ENCODE peak calls at places on chromosomes 13 and 19, in five cellular contexts. Q, X, R, I and F are unnamed samples.

GRCh38 chr13:37270206-37271001 is 164.9 kb upstream of the CSNK1A1L start:
- DNase-seq in Q (no peak), X (no peak), R (peak; percentile 74), I (no peak), F (no peak)

GRCh38 chr13:114143806-114144605 is 11.6 kb upstream of the RASA3 start:
- DNase-seq in Q (peak; percentile 60), X (peak; percentile 49), R (no peak), I (no peak), F (no peak)

GRCh38 chr13:30752201-30752797 is 17.0 kb downstream of the ALOX5AP start:
- DNase-seq in Q (no peak), X (peak; percentile 60), R (peak; percentile 28), I (peak; percentile 39), F (peak; percentile 52)

GRCh38 chr13:44075113-44075512 is 195.4 kb downstream of the LACC1 start:
- DNase-seq in Q (no peak), X (no peak), R (no peak), I (no peak), F (no peak)

GRCh38 chr13:80533175-80533574 is 192.2 kb upstream of the SPRY2 start:
- DNase-seq in Q (no peak), X (no peak), R (no peak), I (no peak), F (no peak)

GRCh38 chr19:38211206-38211605 is 12.8 kb downstream of the DPF1 start:
- DNase-seq in Q (no peak), X (no peak), R (peak; percentile 20), I (no peak), F (no peak)

GRCh38 chr13:105410602-105411001 is 1124.9 kb downstream of the EFNB2 start:
- DNase-seq in Q (peak; percentile 4), X (peak; percentile 46), R (peak; percentile 34), I (peak; percentile 62), F (peak; percentile 37)

GRCh38 chr19:49896863-49897621 is at the start of gene IL4I1:
- DNase-seq in Q (no peak), X (no peak), R (no peak), I (no peak), F (no peak)

GRCh38 chr19:55503447-55504251 is 15.4 kb downstream of the SSC5D start:
- DNase-seq in Q (peak; percentile 96), X (peak; percentile 95), R (peak; percentile 91), I (peak; percentile 96), F (peak; percentile 93)

GRCh38 chr13:29847501-29847983 is 2.9 kb downstream of the UBL3 start:
- DNase-seq in Q (no peak), X (peak; percentile 35), R (peak; percentile 59), I (no peak), F (no peak)

GRCh38 chr19:4542896-4543351 is 3.1 kb upstream of the LRG1 start:
- DNase-seq in Q (no peak), X (no peak), R (no peak), I (no peak), F (no peak)

GRCh38 chr19:42066075-42066754 is 3.8 kb downstream of the GRIK5 start:
- DNase-seq in Q (no peak), X (no peak), R (peak; percentile 12), I (no peak), F (no peak)

GRCh38 chr19:13055213-13056051 is 47.2 kb downstream of the LYL1 start:
- DNase-seq in Q (no peak), X (no peak), R (peak; percentile 95), I (peak; percentile 80), F (peak; percentile 86)

GRCh38 chr19:7865262-7865911 is 8.8 kb downstream of the PRR36 start:
- DNase-seq in Q (no peak), X (no peak), R (no peak), I (no peak), F (peak; percentile 21)

GRCh38 chr13:109867766-109868165 is 81.4 kb upstream of the IRS2 start:
- DNase-seq in Q (no peak), X (no peak), R (no peak), I (no peak), F (no peak)

GRCh38 chr19:29761575-29762225 is 46.6 kb upstream of the C19orf12 start:
- DNase-seq in Q (no peak), X (no peak), R (no peak), I (no peak), F (no peak)

GRCh38 chr13:41579881-41580280 is 122.5 kb downstream of the RGCC start:
- DNase-seq in Q (no peak), X (no peak), R (no peak), I (no peak), F (no peak)

GRCh38 chr13:22945321-22946226 is 235.2 kb upstream of the SGCG start:
- DNase-seq in Q (no peak), X (no peak), R (no peak), I (no peak), F (no peak)

GRCh38 chr19:34134190-34135032 is 37.9 kb upstream of the LSM14A start:
- DNase-seq in Q (peak; percentile 99), X (peak; percentile 93), R (peak; percentile 73), I (peak; percentile 93), F (peak; percentile 88)

GRCh38 chr13:30862707-30863106 is 43.4 kb upstream of the MEDAG start:
- DNase-seq in Q (no peak), X (no peak), R (no peak), I (peak; percentile 56), F (peak; percentile 92)

GRCh38 chr13:33556828-33557227 is 261.1 kb upstream of the RFC3 start:
- DNase-seq in Q (no peak), X (no peak), R (no peak), I (no peak), F (no peak)
- TF ChIP-seq CTCF in Q (no peak), X (no peak), R (no peak), I (no peak), F (no peak)

DNA sequence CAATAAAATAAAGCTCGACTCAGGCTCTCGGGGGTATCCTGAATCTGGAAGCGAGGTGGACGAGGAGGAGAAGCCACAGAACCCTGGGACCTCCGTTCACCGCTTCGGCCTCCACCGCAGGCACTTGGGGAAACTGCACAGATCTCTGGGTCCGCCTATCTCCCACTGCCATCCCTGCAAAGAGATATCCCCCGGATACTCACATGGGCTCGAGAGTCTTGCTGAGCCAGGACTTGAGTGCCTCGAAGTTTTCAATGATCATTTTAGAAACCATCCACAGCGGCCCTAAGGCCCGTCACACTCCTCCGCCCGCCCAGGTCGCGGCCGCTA is 589 bp downstream of the RBM26 start:
- DNase-seq in Q (peak; percentile 19), X (no peak), R (no peak), I (no peak), F (no peak)
- H3K4me1 ChIP-seq in Q (peaks cover 41% of the 10 kb centered on the region), X (peaks cover 31% of the 10 kb centered on the region), R (no peaks in the 10 kb centered on the region), I (peaks cover 63% of the 10 kb centered on the region), F (peaks cover 51% of the 10 kb centered on the region)

GRCh38 chr19:2542341-2543069 is 66.6 kb downstream of the GADD45B start:
- DNase-seq in Q (no peak), X (peak; percentile 27), R (peak; percentile 79), I (no peak), F (no peak)

GRCh38 chr19:2543463-2544442 is 67.8 kb downstream of the GADD45B start:
- DNase-seq in Q (peak; percentile 73), X (peak; percentile 92), R (peak; percentile 98), I (peak; percentile 92), F (peak; percentile 97)

GRCh38 chr19:2538096-2538757 is 62.3 kb downstream of the GADD45B start:
- DNase-seq in Q (no peak), X (no peak), R (no peak), I (no peak), F (peak; percentile 6)

GRCh38 chr19:2540251-2540645 is 64.3 kb downstream of the GADD45B start:
- DNase-seq in Q (no peak), X (no peak), R (no peak), I (no peak), F (no peak)

DNA sequence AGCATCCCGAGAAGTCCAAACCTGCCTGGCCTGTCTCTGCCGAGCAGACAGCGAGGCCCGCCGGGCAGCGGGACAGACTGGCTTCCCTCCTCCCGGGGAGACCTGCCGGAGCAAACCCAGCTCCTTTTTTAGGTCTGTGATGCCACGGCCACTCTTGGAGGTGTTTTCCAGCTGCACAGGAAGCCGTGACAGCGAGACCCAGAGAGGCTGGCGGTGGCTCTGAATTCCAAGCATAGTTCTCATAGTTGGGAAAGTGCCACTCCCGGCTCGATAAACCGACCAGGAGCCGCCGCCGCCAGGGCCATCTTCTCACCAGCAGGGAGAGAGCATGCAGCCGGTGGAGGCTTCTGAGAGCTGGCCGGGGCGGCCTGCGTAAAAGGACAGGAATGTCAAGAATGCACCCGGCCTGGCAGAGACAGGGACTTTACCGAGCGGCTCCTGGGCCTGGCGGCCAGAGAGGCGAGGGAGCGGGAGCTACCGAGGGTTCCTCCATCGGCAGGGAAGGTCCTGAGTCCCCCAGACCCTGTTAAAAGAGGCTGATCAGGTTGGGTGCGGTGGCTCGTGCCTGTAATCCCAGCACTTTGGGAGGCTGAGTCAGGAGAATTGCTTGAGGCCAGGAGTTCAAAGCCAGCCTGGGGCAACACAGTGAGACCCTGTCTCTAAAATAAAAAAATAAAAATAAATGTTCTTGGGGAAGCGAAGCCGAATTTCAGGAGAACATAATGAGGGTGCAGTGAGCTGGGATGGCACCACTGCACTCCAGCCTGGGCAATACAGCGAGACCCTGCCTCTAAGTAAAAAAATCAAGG is 64.9 kb downstream of the GADD45B start:
- DNase-seq in Q (peak; percentile 87), X (peak; percentile 97), R (peak; percentile 92), I (peak; percentile 87), F (peak; percentile 93)
- TF ChIP-seq CTCF in Q (no peak), X (peak; percentile 32), R (peak; percentile 17), I (peak; percentile 17), F (peak; percentile 30)

GRCh38 chr19:28549680-28550277 is 663.2 kb downstream of the UQCRFS1 start:
- DNase-seq in Q (no peak), X (no peak), R (no peak), I (no peak), F (no peak)
- H3K4me1 ChIP-seq in Q (no peaks in the 10 kb centered on the region), X (no peaks in the 10 kb centered on the region), R (no peaks in the 10 kb centered on the region), I (no peaks in the 10 kb centered on the region), F (no peaks in the 10 kb centered on the region)

DNA sequence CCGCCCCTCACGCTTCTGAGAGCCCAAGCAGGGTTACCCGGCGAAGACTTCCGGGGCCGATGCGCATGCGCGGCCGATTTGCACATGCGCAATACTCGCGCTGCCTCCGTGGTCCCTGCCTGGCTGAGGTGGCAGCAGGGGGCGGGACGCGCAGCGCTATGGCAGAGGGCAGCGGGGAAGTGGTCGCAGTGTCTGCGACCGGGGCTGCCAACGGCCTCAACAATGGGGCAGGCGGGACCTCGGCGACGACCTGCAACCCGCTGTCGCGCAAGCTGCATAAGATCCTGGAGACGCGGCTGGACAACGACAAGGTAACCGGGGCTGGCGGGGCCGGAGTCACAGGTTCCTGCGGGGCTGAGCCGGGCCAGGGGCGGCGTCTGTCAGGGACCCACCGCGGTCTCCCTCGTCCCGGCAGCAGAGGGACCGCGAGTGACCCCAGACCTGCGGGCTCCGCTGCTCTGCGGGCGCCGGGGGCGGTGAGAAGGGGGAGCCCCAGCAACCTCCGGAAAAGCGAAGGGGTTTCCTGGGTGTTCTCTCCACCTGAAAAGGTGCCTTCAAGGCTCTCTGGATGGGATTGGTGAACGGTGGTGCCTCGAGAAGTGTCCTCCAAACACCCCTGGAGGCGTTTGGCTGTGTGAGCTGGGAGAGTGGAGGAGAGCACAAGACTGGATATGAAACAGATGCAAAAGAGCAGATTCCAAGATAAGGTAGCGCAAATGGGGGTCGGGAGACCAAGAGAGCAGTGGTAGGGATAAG is at the start of gene COG6:
- DNase-seq in Q (peak; percentile 54), X (peak; percentile 91), R (peak; percentile 84), I (peak; percentile 95), F (peak; percentile 92)
- TF ChIP-seq CTCF in Q (no peak), X (peak; percentile 14), R (no peak), I (peak; percentile 23), F (no peak)